ENCODE peak calls at places on chromosomes 4 and X, in five cellular contexts. W, B, D, L and J are unnamed samples.

GRCh38 chrX:79330022-79330421 is 37.1 kb downstream of the ITM2A start:
- DNase-seq in W (no peak), B (no peak), D (no peak), L (no peak), J (no peak)

GRCh38 chr4:11182586-11183357 is 245.9 kb downstream of the HS3ST1 start:
- DNase-seq in W (no peak), B (no peak), D (no peak), L (no peak), J (no peak)

GRCh38 chr4:163107754-163108153 is 58.9 kb downstream of the NAF1 start:
- DNase-seq in W (no peak), B (no peak), D (no peak), L (no peak), J (no peak)

GRCh38 chr4:119106036-119107000 is 29.3 kb upstream of the MYOZ2 start:
- DNase-seq in W (no peak), B (no peak), D (no peak), L (no peak), J (no peak)

GRCh38 chr4:104490096-104490769 is 4.5 kb downstream of the CXXC4 start:
- DNase-seq in W (peak; percentile 42), B (peak; percentile 61), D (no peak), L (peak; percentile 83), J (no peak)

GRCh38 chrX:7996414-7996813 is 69.2 kb upstream of the PNPLA4 start:
- DNase-seq in W (peak; percentile 21), B (no peak), D (no peak), L (no peak), J (peak; percentile 20)

GRCh38 chr4:52197351-52197750 is 146.2 kb downstream of the SPATA18 start:
- DNase-seq in W (no peak), B (no peak), D (no peak), L (no peak), J (no peak)

GRCh38 chr4:28890949-28891348 is 1829.2 kb upstream of the PCDH7 start:
- DNase-seq in W (no peak), B (no peak), D (no peak), L (no peak), J (no peak)

GRCh38 chrX:87813566-87813965 is 296.0 kb downstream of the KLHL4 start:
- DNase-seq in W (no peak), B (no peak), D (no peak), L (no peak), J (no peak)

GRCh38 chrX:153669174-153669890 is 4.3 kb downstream of the PNCK start:
- DNase-seq in W (no peak), B (peak; percentile 60), D (peak; percentile 9), L (no peak), J (no peak)

DNA sequence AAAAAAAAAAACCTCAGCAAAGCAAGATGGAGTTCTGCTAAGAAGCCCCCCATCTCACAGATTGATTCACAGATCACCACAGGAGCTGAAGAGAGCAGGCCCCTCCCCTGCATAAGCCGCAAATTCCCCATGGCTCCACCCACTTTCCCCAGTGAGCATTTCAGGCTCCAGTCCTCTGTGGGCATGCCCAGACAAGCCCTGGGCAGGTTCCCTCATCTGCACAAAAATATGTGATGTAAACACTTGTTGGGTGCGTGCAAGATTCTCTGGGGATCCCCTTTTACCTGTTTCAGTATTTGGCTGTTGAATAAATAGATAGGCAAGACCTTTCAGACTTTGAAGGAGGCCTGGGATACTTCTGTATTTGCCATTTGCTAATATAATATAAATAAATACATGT is 514.3 kb downstream of the PCDH7 start:
- DNase-seq in W (no peak), B (no peak), D (no peak), L (peak; percentile 3), J (no peak)
- TF ChIP-seq POLR2A in W (no peak), B (no peak), D (no peak), L (no peak), J (no peak)

GRCh38 chr4:182971702-182972101 is 54.5 kb upstream of the DCTD start:
- DNase-seq in W (no peak), B (no peak), D (no peak), L (no peak), J (no peak)

GRCh38 chr4:182978152-182978827 is 61.1 kb upstream of the DCTD start:
- DNase-seq in W (no peak), B (no peak), D (no peak), L (peak; percentile 45), J (no peak)

GRCh38 chr4:182973421-182974340 is 56.5 kb upstream of the DCTD start:
- DNase-seq in W (no peak), B (no peak), D (no peak), L (no peak), J (no peak)

DNA sequence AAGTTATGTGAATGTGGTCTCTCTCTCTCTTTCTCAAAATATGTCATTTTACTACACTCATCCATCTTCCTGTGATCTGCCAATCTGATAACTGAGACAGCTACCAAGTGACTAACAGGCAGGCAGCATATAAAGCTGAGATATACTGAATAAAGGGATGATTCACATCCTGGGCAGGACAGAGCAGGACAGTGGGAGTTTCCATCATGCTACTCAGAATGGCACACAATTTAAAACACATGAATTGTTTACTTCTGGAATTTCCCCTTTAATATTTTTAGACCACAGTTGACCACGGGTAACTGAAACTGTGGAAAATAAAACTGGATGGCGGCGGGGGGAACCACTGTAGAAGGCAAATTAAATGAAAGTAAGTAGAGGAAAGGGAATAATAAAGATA is 58.6 kb upstream of the DCTD start:
- DNase-seq in W (no peak), B (no peak), D (no peak), L (peak; percentile 57), J (no peak)
- TF ChIP-seq EP300 in W (no peak), B (no peak), D (no peak), L (no peak), J (no peak)

GRCh38 chr4:5784960-5785611 is 74.1 kb downstream of the EVC start:
- DNase-seq in W (no peak), B (peak; percentile 63), D (no peak), L (no peak), J (peak; percentile 16)
- TF ChIP-seq CTCF in W (no peak), B (no peak), D (no peak), L (no peak), J (no peak)

DNA sequence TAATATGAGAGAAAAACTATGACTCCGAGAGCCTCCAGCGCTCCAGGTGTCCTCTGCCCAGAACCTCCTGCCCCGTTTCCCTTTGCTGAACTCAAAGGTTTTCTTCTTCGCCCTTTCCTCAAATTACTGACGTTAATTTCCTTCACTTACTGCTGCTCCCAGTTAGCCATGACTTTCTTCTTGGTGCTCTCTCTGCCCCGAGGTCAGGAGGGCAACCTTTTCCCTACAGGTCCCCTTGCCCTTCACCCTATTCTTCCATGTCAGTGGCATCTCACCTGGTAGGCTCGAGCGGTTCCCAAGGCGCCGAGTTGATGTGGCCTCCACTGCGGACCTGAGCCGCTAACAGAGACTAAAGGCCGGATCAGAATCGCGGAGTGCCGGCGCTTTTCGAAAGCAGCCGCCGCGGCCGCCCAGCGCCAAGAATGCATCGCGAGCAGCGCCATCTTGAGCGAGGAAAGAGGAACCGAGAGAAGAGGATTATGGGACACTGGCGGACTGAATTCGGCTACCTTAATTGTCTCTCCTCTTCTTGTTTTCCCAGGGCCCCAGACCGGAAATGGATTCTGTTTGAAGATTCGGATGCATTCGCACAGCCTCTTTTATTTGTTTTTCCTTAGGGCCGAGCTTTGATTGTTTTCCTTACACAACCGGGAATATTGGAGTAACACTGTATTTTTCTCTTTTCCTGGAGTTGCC is at the start of gene ABCB7:
- DNase-seq in W (peak; percentile 68), B (peak; percentile 69), D (peak; percentile 54), L (peak; percentile 34), J (peak; percentile 13)
- TF ChIP-seq POLR2A in W (peak; percentile 40), B (peak; percentile 26), D (no peak), L (peak; percentile 84), J (no peak)